ENCODE peak calls at places on chromosomes 12 and 14, in eight cellular contexts. L is AG08395; H is effector memory CD4-positive, alpha-beta T cell; S is NCI-H774; M is psoas muscle; D is left ventricle myocardium inferior; W is hypothalamus; A is NCI-H2107. E is an unnamed sample.

GRCh38 chr12:106997916-106998315 is 11.0 kb upstream of the MTERF2 start:
- DNase-seq in A (no peak), S (no peak), H (no peak), D (no peak), L (no peak), W (no peak), M (no peak), E (no peak)

GRCh38 chr14:68627868-68628604 is 164.8 kb downstream of the ZFP36L1 start:
- DNase-seq in S (no peak), D (peak; percentile 60), A (no peak), W (peak; percentile 86), L (no peak), M (no peak), H (peak; percentile 43), E (peak; percentile 81)

GRCh38 chr12:130137141-130138018 is 24.9 kb upstream of the FZD10 start:
- DNase-seq in S (peak; percentile 32), M (peak; percentile 43), D (no peak), W (no peak), L (no peak), H (no peak), A (peak; percentile 26), E (no peak)

GRCh38 chr12:13307143-13307831 is 110.8 kb downstream of the EMP1 start:
- DNase-seq in D (no peak), S (no peak), H (no peak), M (no peak), L (no peak), W (no peak), A (no peak), E (no peak)

GRCh38 chr14:85280074-85280473 is 249.9 kb upstream of the FLRT2 start:
- DNase-seq in M (no peak), W (no peak), H (no peak), L (peak; percentile 12), A (no peak), D (no peak), S (no peak), E (no peak)

GRCh38 chr14:68958553-68958952 is 20.5 kb downstream of the ACTN1 start:
- DNase-seq in D (no peak), A (no peak), L (no peak), S (no peak), M (no peak), W (no peak), H (no peak), E (no peak)

GRCh38 chr12:68118096-68118755 is 41.3 kb downstream of the IFNG start:
- DNase-seq in L (no peak), A (no peak), D (no peak), H (no peak), S (no peak), W (no peak), M (no peak), E (no peak)

GRCh38 chr14:28323951-28324741 is 442.4 kb upstream of the FOXG1 start:
- DNase-seq in S (no peak), H (no peak), M (no peak), A (no peak), D (no peak), L (no peak), W (no peak), E (no peak)

GRCh38 chr12:113075137-113075683 is 18.7 kb downstream of the DTX1 start:
- DNase-seq in W (no peak), L (no peak), D (no peak), A (no peak), S (no peak), M (peak; percentile 34), H (no peak), E (no peak)

GRCh38 chr14:25001096-25001982 is 48.6 kb downstream of the STXBP6 start:
- DNase-seq in A (no peak), M (no peak), L (peak; percentile 18), H (no peak), D (no peak), W (no peak), S (no peak), E (no peak)